ENCODE peak calls at places on chromosomes 12 and 14, in seven cellular contexts. I, Q, W, L, V, B and H are unnamed samples.

GRCh38 chr14:79764288-79764687 is 447.0 kb downstream of the DIO2 start:
- DNase-seq in I (no peak), Q (no peak), W (no peak), L (no peak), V (no peak), B (no peak), H (no peak)

GRCh38 chr14:65241125-65241752 is 138.9 kb upstream of the MAX start:
- DNase-seq in I (no peak), Q (no peak), W (no peak), L (no peak), V (no peak), B (no peak), H (no peak)

GRCh38 chr14:33348510-33348909 is 409.8 kb downstream of the NPAS3 start:
- DNase-seq in I (no peak), Q (no peak), W (no peak), L (no peak), V (no peak), B (no peak), H (no peak)

GRCh38 chr12:12376636-12377448 is 20.0 kb downstream of the BORCS5 start:
- DNase-seq in I (peak; percentile 60), Q (no peak), W (no peak), L (peak; percentile 93), V (no peak), B (peak; percentile 87), H (peak; percentile 91)

GRCh38 chr14:95575820-95576473 is 41.1 kb downstream of the GLRX5 start:
- DNase-seq in I (no peak), Q (no peak), W (no peak), L (no peak), V (peak; percentile 57), B (no peak), H (no peak)

GRCh38 chr12:15322164-15323054 is at the start of gene PTPRO:
- DNase-seq in I (no peak), Q (no peak), W (no peak), L (no peak), V (peak; percentile 84), B (no peak), H (no peak)

GRCh38 chr14:50335389-50335788 is 23.3 kb downstream of the DMAC2L start:
- DNase-seq in I (no peak), Q (no peak), W (peak; percentile 57), L (no peak), V (peak; percentile 65), B (peak; percentile 99), H (peak; percentile 96)

GRCh38 chr14:106879241-106879640 is 1352.9 kb downstream of the TMEM121 start:
- DNase-seq in I (peak; percentile 61), Q (no peak), W (no peak), L (peak; percentile 56), V (no peak), B (peak; percentile 16), H (peak; percentile 71)

GRCh38 chr12:2999265-2999841 is 40.2 kb downstream of the TEAD4 start:
- DNase-seq in I (no peak), Q (no peak), W (no peak), L (no peak), V (peak; percentile 81), B (no peak), H (no peak)

GRCh38 chr12:68665016-68665569 is 21.7 kb upstream of the NUP107 start:
- DNase-seq in I (no peak), Q (no peak), W (no peak), L (no peak), V (no peak), B (no peak), H (no peak)

GRCh38 chr14:35287481-35288013 is 4.6 kb upstream of the PSMA6 start:
- DNase-seq in I (no peak), Q (no peak), W (no peak), L (no peak), V (no peak), B (no peak), H (no peak)

GRCh38 chr12:54933381-54933780 is 51.2 kb downstream of the TESPA1 start:
- DNase-seq in I (peak; percentile 12), Q (no peak), W (no peak), L (no peak), V (no peak), B (peak; percentile 27), H (no peak)

GRCh38 chr12:118299791-118300460 is 72.8 kb downstream of the TAOK3 start:
- DNase-seq in I (no peak), Q (no peak), W (no peak), L (no peak), V (no peak), B (no peak), H (no peak)

GRCh38 chr12:11875414-11875935 is 195.3 kb upstream of the BCL2L14 start:
- DNase-seq in I (no peak), Q (no peak), W (no peak), L (peak; percentile 81), V (no peak), B (no peak), H (peak; percentile 23)

GRCh38 chr12:56941299-56942017 is 7.2 kb upstream of the SDR9C7 start:
- DNase-seq in I (no peak), Q (no peak), W (no peak), L (no peak), V (peak; percentile 33), B (no peak), H (no peak)

GRCh38 chr12:83826112-83826511 is 1086.5 kb downstream of the SLC6A15 start:
- DNase-seq in I (peak; percentile 26), Q (no peak), W (peak; percentile 38), L (peak; percentile 48), V (peak; percentile 84), B (no peak), H (no peak)

GRCh38 chr12:19018302-19018980 is 111.1 kb upstream of the PLEKHA5 start:
- DNase-seq in I (no peak), Q (no peak), W (no peak), L (peak; percentile 51), V (no peak), B (no peak), H (no peak)

GRCh38 chr12:100234591-100235304 is 32.1 kb downstream of the DEPDC4 start:
- DNase-seq in I (peak; percentile 34), Q (no peak), W (no peak), L (peak; percentile 53), V (no peak), B (peak; percentile 23), H (peak; percentile 59)

GRCh38 chr12:30013051-30013450 is 229.3 kb upstream of the TMTC1 start:
- DNase-seq in I (no peak), Q (no peak), W (no peak), L (no peak), V (peak; percentile 72), B (no peak), H (no peak)

GRCh38 chr12:32881702-32882101 is 14.9 kb downstream of the PKP2 start:
- DNase-seq in I (no peak), Q (no peak), W (no peak), L (no peak), V (no peak), B (no peak), H (no peak)

GRCh38 chr14:28773917-28774691 is 7.5 kb downstream of the FOXG1 start:
- DNase-seq in I (no peak), Q (no peak), W (no peak), L (no peak), V (peak; percentile 90), B (peak; percentile 72), H (no peak)

GRCh38 chr14:92914087-92914656 is 8.8 kb upstream of the CHGA start:
- DNase-seq in I (peak; percentile 64), Q (no peak), W (no peak), L (peak; percentile 22), V (peak; percentile 70), B (no peak), H (no peak)

GRCh38 chr14:91947196-91948184 is at the start of gene FBLN5:
- DNase-seq in I (peak; percentile 16), Q (no peak), W (peak; percentile 83), L (peak; percentile 24), V (peak; percentile 66), B (peak; percentile 1), H (no peak)

GRCh38 chr12:53070901-53071492 is 8.2 kb downstream of the SPRYD3 start:
- DNase-seq in I (no peak), Q (no peak), W (no peak), L (no peak), V (peak; percentile 39), B (no peak), H (no peak)

GRCh38 chr12:127528576-127528975 is 738.4 kb upstream of the TMEM132C start:
- DNase-seq in I (no peak), Q (no peak), W (no peak), L (no peak), V (no peak), B (no peak), H (no peak)

GRCh38 chr14:58572092-58572853 is 65.5 kb upstream of the DACT1 start:
- DNase-seq in I (peak; percentile 66), Q (no peak), W (no peak), L (no peak), V (no peak), B (no peak), H (no peak)

GRCh38 chr12:103820881-103821489 is 20.0 kb downstream of the NT5DC3 start:
- DNase-seq in I (no peak), Q (no peak), W (no peak), L (no peak), V (no peak), B (no peak), H (no peak)

GRCh38 chr12:77855548-77855947 is 24.9 kb downstream of the NAV3 start:
- DNase-seq in I (no peak), Q (no peak), W (peak; percentile 49), L (no peak), V (no peak), B (no peak), H (no peak)

GRCh38 chr14:89503458-89503996 is 86.5 kb upstream of the FOXN3 start:
- DNase-seq in I (no peak), Q (no peak), W (no peak), L (no peak), V (no peak), B (no peak), H (no peak)

GRCh38 chr12:124625867-124626675 is 58.7 kb upstream of the NCOR2 start:
- DNase-seq in I (no peak), Q (no peak), W (peak; percentile 93), L (peak; percentile 96), V (no peak), B (no peak), H (no peak)

GRCh38 chr14:105888784-105889665 is 362.6 kb downstream of the TMEM121 start:
- DNase-seq in I (no peak), Q (peak; percentile 4), W (peak; percentile 20), L (no peak), V (no peak), B (no peak), H (no peak)

GRCh38 chr14:56108057-56108456 is 10.2 kb upstream of the PELI2 start:
- DNase-seq in I (no peak), Q (no peak), W (no peak), L (no peak), V (no peak), B (no peak), H (no peak)

GRCh38 chr14:81990312-81990761 is 456.7 kb upstream of the SEL1L start:
- DNase-seq in I (peak; percentile 55), Q (no peak), W (no peak), L (peak; percentile 41), V (peak; percentile 39), B (no peak), H (peak; percentile 84)

GRCh38 chr12:73106296-73106695 is 834.1 kb downstream of the TRHDE start:
- DNase-seq in I (no peak), Q (no peak), W (no peak), L (no peak), V (peak; percentile 42), B (no peak), H (no peak)

GRCh38 chr12:25830456-25830855 is 128.0 kb upstream of the RASSF8 start:
- DNase-seq in I (no peak), Q (no peak), W (no peak), L (no peak), V (no peak), B (no peak), H (no peak)